ENCODE peak calls at places on chromosome 5, in nine cellular contexts. One of them, this sample, is unnamed.

GRCh38 chr5:91182763-91183162 is 200.4 kb downstream of the ARRDC3 start:
- DNase-seq in HCT116: no peak
- DNase-seq in ovary: no peak
- DNase-seq in esophagus muscularis mucosa: no peak
- DNase-seq in lower leg skin: no peak
- DNase-seq in Peyer's patch: no peak
- DNase-seq in GM12878: no peak
- DNase-seq in A549: no peak
- DNase-seq in gastrocnemius medialis: peak; percentile 56
- DNase-seq in this sample: no peak

GRCh38 chr5:23507278-23507685 is at the start of gene PRDM9:
- DNase-seq in GM12878: no peak
- DNase-seq in ovary: peak; percentile 15
- DNase-seq in Peyer's patch: no peak
- DNase-seq in A549: peak; percentile 93
- DNase-seq in gastrocnemius medialis: peak; percentile 40
- DNase-seq in esophagus muscularis mucosa: no peak
- DNase-seq in HCT116: no peak
- DNase-seq in lower leg skin: no peak
- DNase-seq in this sample: no peak

GRCh38 chr5:6419340-6419852 is 29.3 kb upstream of the UBE2QL1 start:
- DNase-seq in HCT116: no peak
- DNase-seq in GM12878: no peak
- DNase-seq in esophagus muscularis mucosa: no peak
- DNase-seq in ovary: no peak
- DNase-seq in gastrocnemius medialis: no peak
- DNase-seq in lower leg skin: no peak
- DNase-seq in Peyer's patch: no peak
- DNase-seq in A549: peak; percentile 30
- DNase-seq in this sample: no peak

GRCh38 chr5:37900692-37901091 is 60.9 kb upstream of the GDNF start:
- DNase-seq in esophagus muscularis mucosa: no peak
- DNase-seq in A549: peak; percentile 29
- DNase-seq in HCT116: peak; percentile 10
- DNase-seq in GM12878: no peak
- DNase-seq in lower leg skin: no peak
- DNase-seq in Peyer's patch: no peak
- DNase-seq in ovary: peak; percentile 84
- DNase-seq in gastrocnemius medialis: peak; percentile 69
- DNase-seq in this sample: peak; percentile 27

GRCh38 chr5:88251048-88251711 is 17.5 kb downstream of the TMEM161B start:
- DNase-seq in lower leg skin: no peak
- DNase-seq in GM12878: no peak
- DNase-seq in Peyer's patch: no peak
- DNase-seq in HCT116: no peak
- DNase-seq in ovary: no peak
- DNase-seq in gastrocnemius medialis: no peak
- DNase-seq in esophagus muscularis mucosa: no peak
- DNase-seq in A549: no peak
- DNase-seq in this sample: no peak

GRCh38 chr5:59845733-59846132 is 47.8 kb downstream of the PDE4D start:
- DNase-seq in gastrocnemius medialis: no peak
- DNase-seq in HCT116: no peak
- DNase-seq in lower leg skin: no peak
- DNase-seq in A549: no peak
- DNase-seq in GM12878: no peak
- DNase-seq in esophagus muscularis mucosa: no peak
- DNase-seq in Peyer's patch: no peak
- DNase-seq in ovary: no peak
- DNase-seq in this sample: no peak

GRCh38 chr5:150624334-150625163 is 15.9 kb upstream of the SYNPO start:
- DNase-seq in gastrocnemius medialis: no peak
- DNase-seq in esophagus muscularis mucosa: no peak
- DNase-seq in GM12878: no peak
- DNase-seq in A549: no peak
- DNase-seq in ovary: no peak
- DNase-seq in lower leg skin: no peak
- DNase-seq in Peyer's patch: peak; percentile 69
- DNase-seq in HCT116: no peak
- DNase-seq in this sample: no peak

GRCh38 chr5:161863259-161863658 is 15.3 kb downstream of the GABRA1 start:
- DNase-seq in gastrocnemius medialis: no peak
- DNase-seq in Peyer's patch: no peak
- DNase-seq in A549: no peak
- DNase-seq in lower leg skin: no peak
- DNase-seq in esophagus muscularis mucosa: no peak
- DNase-seq in ovary: no peak
- DNase-seq in GM12878: no peak
- DNase-seq in HCT116: no peak
- DNase-seq in this sample: no peak

GRCh38 chr5:43315262-43315661 is 2.0 kb upstream of the HMGCS1 start:
- DNase-seq in HCT116: peak; percentile 84
- DNase-seq in gastrocnemius medialis: no peak
- DNase-seq in lower leg skin: no peak
- DNase-seq in Peyer's patch: no peak
- DNase-seq in A549: peak; percentile 86
- DNase-seq in ovary: no peak
- DNase-seq in GM12878: no peak
- DNase-seq in esophagus muscularis mucosa: no peak
- DNase-seq in this sample: no peak

GRCh38 chr5:132495063-132495671 is 4.6 kb upstream of the IRF1 start:
- DNase-seq in gastrocnemius medialis: no peak
- DNase-seq in lower leg skin: peak; percentile 84
- DNase-seq in A549: no peak
- DNase-seq in ovary: no peak
- DNase-seq in GM12878: no peak
- DNase-seq in esophagus muscularis mucosa: no peak
- DNase-seq in HCT116: no peak
- DNase-seq in Peyer's patch: peak; percentile 44
- DNase-seq in this sample: peak; percentile 25

GRCh38 chr5:30392897-30393296 is 800.6 kb upstream of the CDH6 start:
- DNase-seq in A549: no peak
- DNase-seq in lower leg skin: no peak
- DNase-seq in esophagus muscularis mucosa: no peak
- DNase-seq in ovary: no peak
- DNase-seq in HCT116: no peak
- DNase-seq in Peyer's patch: no peak
- DNase-seq in gastrocnemius medialis: no peak
- DNase-seq in GM12878: no peak
- DNase-seq in this sample: peak; percentile 32

GRCh38 chr5:83564069-83564749 is 92.7 kb downstream of the VCAN start:
- DNase-seq in esophagus muscularis mucosa: no peak
- DNase-seq in GM12878: no peak
- DNase-seq in HCT116: peak; percentile 35
- DNase-seq in gastrocnemius medialis: no peak
- DNase-seq in lower leg skin: no peak
- DNase-seq in Peyer's patch: no peak
- DNase-seq in A549: peak; percentile 44
- DNase-seq in ovary: no peak
- DNase-seq in this sample: no peak

GRCh38 chr5:150122158-150122510 is 33.5 kb downstream of the PDGFRB start:
- DNase-seq in Peyer's patch: peak; percentile 89
- DNase-seq in gastrocnemius medialis: no peak
- DNase-seq in ovary: peak; percentile 7
- DNase-seq in GM12878: no peak
- DNase-seq in A549: peak; percentile 38
- DNase-seq in lower leg skin: peak; percentile 83
- DNase-seq in HCT116: no peak
- DNase-seq in esophagus muscularis mucosa: no peak
- DNase-seq in this sample: peak; percentile 49

GRCh38 chr5:92019376-92019990 is 636.4 kb upstream of the ARRDC3 start:
- DNase-seq in ovary: no peak
- DNase-seq in HCT116: peak; percentile 33
- DNase-seq in GM12878: no peak
- DNase-seq in Peyer's patch: no peak
- DNase-seq in esophagus muscularis mucosa: no peak
- DNase-seq in lower leg skin: no peak
- DNase-seq in gastrocnemius medialis: no peak
- DNase-seq in A549: peak; percentile 54
- DNase-seq in this sample: no peak

GRCh38 chr5:1792842-1793266 is 6.8 kb downstream of the MRPL36 start:
- DNase-seq in ovary: no peak
- DNase-seq in esophagus muscularis mucosa: no peak
- DNase-seq in lower leg skin: no peak
- DNase-seq in GM12878: peak; percentile 99
- DNase-seq in Peyer's patch: no peak
- DNase-seq in gastrocnemius medialis: no peak
- DNase-seq in A549: no peak
- DNase-seq in HCT116: no peak
- DNase-seq in this sample: peak; percentile 38
- TF ChIP-seq POLR2A in ovary: no peak
- TF ChIP-seq POLR2A in esophagus muscularis mucosa: no peak
- TF ChIP-seq POLR2A in lower leg skin: no peak
- TF ChIP-seq POLR2A in GM12878: peak; percentile 63
- TF ChIP-seq POLR2A in Peyer's patch: no peak
- TF ChIP-seq POLR2A in gastrocnemius medialis: no peak
- TF ChIP-seq POLR2A in A549: no peak
- TF ChIP-seq POLR2A in HCT116: no peak
- TF ChIP-seq POLR2A in this sample: no peak

DNA sequence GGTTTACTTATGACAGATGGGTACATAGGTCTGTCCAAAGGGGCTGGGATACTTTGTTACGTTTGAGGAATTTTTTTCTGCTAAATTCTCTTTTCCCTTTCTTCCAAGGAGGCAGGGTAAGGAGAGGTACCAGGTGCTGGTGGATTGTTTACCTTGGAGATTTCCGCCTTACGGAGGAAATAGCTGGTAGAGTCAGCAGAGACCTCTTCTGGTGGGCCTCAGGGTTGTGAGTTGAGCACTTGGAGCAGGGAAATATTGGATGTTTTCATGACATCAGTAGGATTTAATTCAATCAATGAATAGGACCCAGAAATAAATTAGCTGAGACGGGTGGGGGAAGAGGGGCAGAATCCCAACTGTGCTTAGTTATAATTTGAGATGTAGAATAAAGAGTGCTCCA is 60.0 kb upstream of the TAF11L2 start:
- DNase-seq in HCT116: no peak
- DNase-seq in Peyer's patch: no peak
- DNase-seq in lower leg skin: no peak
- DNase-seq in esophagus muscularis mucosa: no peak
- DNase-seq in gastrocnemius medialis: no peak
- DNase-seq in GM12878: no peak
- DNase-seq in ovary: no peak
- DNase-seq in A549: no peak
- DNase-seq in this sample: no peak
- TF ChIP-seq POLR2A in HCT116: no peak
- TF ChIP-seq POLR2A in Peyer's patch: no peak
- TF ChIP-seq POLR2A in lower leg skin: no peak
- TF ChIP-seq POLR2A in esophagus muscularis mucosa: no peak
- TF ChIP-seq POLR2A in gastrocnemius medialis: no peak
- TF ChIP-seq POLR2A in GM12878: no peak
- TF ChIP-seq POLR2A in ovary: no peak
- TF ChIP-seq POLR2A in A549: no peak
- TF ChIP-seq POLR2A in this sample: no peak

GRCh38 chr5:124842725-124843595 is 96.5 kb upstream of the ZNF608 start:
- DNase-seq in HCT116: no peak
- DNase-seq in ovary: no peak
- DNase-seq in Peyer's patch: no peak
- DNase-seq in gastrocnemius medialis: no peak
- DNase-seq in GM12878: no peak
- DNase-seq in lower leg skin: no peak
- DNase-seq in A549: no peak
- DNase-seq in esophagus muscularis mucosa: no peak
- DNase-seq in this sample: no peak
- TF ChIP-seq POLR2A in HCT116: no peak
- TF ChIP-seq POLR2A in ovary: no peak
- TF ChIP-seq POLR2A in Peyer's patch: no peak
- TF ChIP-seq POLR2A in gastrocnemius medialis: no peak
- TF ChIP-seq POLR2A in GM12878: no peak
- TF ChIP-seq POLR2A in lower leg skin: no peak
- TF ChIP-seq POLR2A in A549: no peak
- TF ChIP-seq POLR2A in esophagus muscularis mucosa: no peak
- TF ChIP-seq POLR2A in this sample: no peak

DNA sequence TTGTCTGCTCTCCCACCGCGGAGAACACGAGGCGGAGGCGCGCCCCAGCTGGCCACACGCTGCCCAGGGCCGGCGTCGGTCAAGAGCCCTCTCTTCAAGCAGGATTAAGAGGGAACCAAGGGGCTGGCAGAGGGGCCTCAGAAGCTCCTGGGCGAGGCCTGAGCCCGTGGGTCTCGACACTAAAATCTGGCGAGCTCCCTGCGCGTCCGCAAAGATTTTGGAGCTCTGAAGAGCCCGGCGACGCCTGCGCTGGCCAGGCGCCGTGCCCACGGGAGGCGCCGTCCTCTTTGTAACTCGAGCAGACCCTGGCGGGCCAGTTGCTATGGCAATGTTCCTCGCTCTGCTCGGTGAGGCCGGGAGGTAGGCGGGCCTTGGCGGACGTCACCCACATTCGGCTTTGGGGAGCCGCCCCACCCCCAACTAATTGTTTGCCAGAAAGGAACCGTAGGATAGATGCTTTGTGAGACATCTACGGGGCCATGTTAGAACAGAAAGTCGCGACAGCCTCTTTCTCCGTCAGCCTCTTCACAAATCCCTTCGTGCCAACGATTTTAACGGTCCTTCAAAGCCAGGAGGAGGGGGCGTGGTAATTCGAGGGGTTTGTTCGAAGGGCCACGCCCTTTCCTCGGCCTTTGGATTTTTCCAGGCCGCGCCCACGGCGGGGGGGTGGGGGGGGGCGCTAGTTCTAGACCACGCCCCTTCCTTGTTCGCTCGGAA is 735 bp upstream of the CNOT8 start:
- DNase-seq in GM12878: peak; percentile 62
- DNase-seq in HCT116: peak; percentile 92
- DNase-seq in ovary: peak; percentile 99
- DNase-seq in Peyer's patch: peak; percentile 95
- DNase-seq in gastrocnemius medialis: peak; percentile 98
- DNase-seq in lower leg skin: peak; percentile 99
- DNase-seq in A549: peak; percentile 97
- DNase-seq in esophagus muscularis mucosa: peak; percentile 99
- DNase-seq in this sample: peak; percentile 92
- TF ChIP-seq POLR2A in GM12878: peak; percentile 67
- TF ChIP-seq POLR2A in HCT116: peak; percentile 68
- TF ChIP-seq POLR2A in ovary: peak; percentile 70
- TF ChIP-seq POLR2A in Peyer's patch: no peak
- TF ChIP-seq POLR2A in gastrocnemius medialis: peak; percentile 64
- TF ChIP-seq POLR2A in lower leg skin: no peak
- TF ChIP-seq POLR2A in A549: peak; percentile 68
- TF ChIP-seq POLR2A in esophagus muscularis mucosa: no peak
- TF ChIP-seq POLR2A in this sample: no peak

This sample was measured in stomach.